ENCODE peak calls at places on chromosomes 2 and 18, in four cellular contexts. Z, I, K and D are unnamed samples.

GRCh38 chr2:14631676-14632075 is 841 bp upstream of the LRATD1 start:
- DNase-seq in Z (no peak), I (no peak), K (no peak), D (no peak)

GRCh38 chr2:240498958-240499260 is 58.9 kb downstream of the ANKMY1 start:
- DNase-seq in Z (no peak), I (no peak), K (no peak), D (peak; percentile 11)

GRCh38 chr2:212893216-212893615 is 258.2 kb downstream of the IKZF2 start:
- DNase-seq in Z (no peak), I (no peak), K (no peak), D (no peak)

GRCh38 chr2:230684222-230685164 is 28.1 kb upstream of the CAB39 start:
- DNase-seq in Z (peak; percentile 41), I (peak; percentile 47), K (peak; percentile 52), D (peak; percentile 71)

GRCh38 chr2:16161085-16161565 is 220.8 kb downstream of the MYCN start:
- DNase-seq in Z (no peak), I (no peak), K (no peak), D (no peak)

GRCh38 chr2:151162185-151162584 is 99.5 kb downstream of the RBM43 start:
- DNase-seq in Z (peak; percentile 28), I (peak; percentile 50), K (no peak), D (no peak)

GRCh38 chr2:123993728-123994323 is 31.3 kb upstream of the CNTNAP5 start:
- DNase-seq in Z (peak; percentile 1), I (peak; percentile 59), K (no peak), D (peak; percentile 38)

GRCh38 chr2:192146069-192147006 is 48.4 kb downstream of the TMEFF2 start:
- DNase-seq in Z (peak; percentile 55), I (peak; percentile 88), K (no peak), D (no peak)

GRCh38 chr2:19540739-19541503 is 182.5 kb upstream of the OSR1 start:
- DNase-seq in Z (no peak), I (peak; percentile 95), K (peak; percentile 56), D (peak; percentile 33)

GRCh38 chr2:215870986-215871385 is 142.4 kb downstream of the MREG start:
- DNase-seq in Z (no peak), I (no peak), K (peak; percentile 36), D (no peak)

GRCh38 chr2:96869824-96870630 is at the start of gene SEMA4C:
- DNase-seq in Z (peak; percentile 45), I (peak; percentile 75), K (no peak), D (peak; percentile 67)

DNA sequence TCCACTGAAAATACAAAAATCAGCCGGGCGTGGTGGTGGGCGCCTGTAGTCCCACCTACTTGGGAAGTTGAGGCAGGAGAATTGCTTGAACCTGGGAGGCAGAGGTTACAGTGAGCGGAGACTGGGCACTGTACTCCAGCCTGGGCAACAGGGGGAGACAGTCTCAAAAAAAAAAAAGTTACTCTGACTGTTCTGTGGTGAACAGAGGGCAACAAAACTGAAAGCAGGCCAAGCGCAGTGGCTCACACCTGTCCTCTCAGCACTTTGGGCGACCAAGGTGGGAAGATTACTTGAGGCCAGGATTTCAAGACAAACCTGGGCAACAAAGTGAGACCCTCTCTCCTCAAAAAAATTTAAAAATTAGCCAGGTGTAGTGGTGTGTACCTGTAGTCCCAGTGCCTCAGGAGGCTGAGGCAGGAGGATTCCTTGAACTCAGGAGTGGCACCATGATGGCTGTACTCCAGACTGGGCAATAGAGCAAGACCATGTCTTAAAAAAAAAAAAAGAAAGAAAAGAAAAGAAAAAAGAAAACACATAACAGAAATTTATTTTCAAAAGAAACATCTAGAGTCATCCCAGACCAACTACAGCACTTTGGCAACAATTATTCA is 13.6 kb upstream of the RTN4 start:
- DNase-seq in Z (no peak), I (no peak), K (no peak), D (no peak)
- H3K9ac ChIP-seq in Z (no peak overlapping the region), I (no peak overlapping the region), K (no peak overlapping the region), D (no peak overlapping the region)

GRCh38 chr2:39359453-39360038 is 77.5 kb downstream of the MAP4K3 start:
- DNase-seq in Z (no peak), I (no peak), K (no peak), D (no peak)
- H3K9me3 ChIP-seq in Z (peaks cover 11% of the 10 kb centered on the region), I (peaks cover 7% of the 10 kb centered on the region), K (peaks cover 31% of the 10 kb centered on the region), D (no peaks in the 10 kb centered on the region)

DNA sequence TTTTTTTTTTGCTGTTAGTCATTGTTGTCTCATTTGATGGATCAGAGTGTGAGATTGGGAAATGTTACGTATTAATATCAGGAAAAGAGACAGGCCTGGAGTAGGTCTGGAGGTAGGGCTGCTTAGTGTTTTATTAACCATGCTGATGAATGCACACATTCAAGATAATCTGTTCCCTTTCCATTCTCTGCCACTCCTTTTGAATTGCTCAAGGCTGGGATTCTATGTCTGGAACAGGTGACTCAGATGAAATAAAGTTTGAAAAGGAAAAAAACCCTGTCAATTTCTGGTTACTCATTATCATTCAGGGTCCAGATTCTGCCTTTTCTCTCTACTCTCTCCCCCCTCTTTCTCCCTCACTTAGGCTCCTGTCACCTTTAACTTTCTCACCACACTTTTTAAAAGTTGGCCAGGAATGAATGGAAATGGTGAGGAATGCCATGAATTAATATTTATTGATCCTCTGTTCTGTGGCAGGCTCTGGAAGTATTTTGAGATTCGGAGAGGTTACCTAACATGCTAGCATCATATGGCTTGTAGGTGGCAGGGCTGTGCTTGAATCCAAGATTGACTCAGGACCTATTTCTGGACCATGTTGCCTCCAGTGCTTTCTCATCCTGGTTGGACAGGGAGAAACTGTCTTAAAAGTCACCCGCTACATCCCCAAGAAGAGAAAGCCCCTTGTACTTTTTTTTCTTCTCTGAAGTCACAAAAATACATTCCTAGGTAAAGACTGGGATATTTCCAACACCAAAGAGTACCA is 40.2 kb downstream of the MAP4K4 start:
- DNase-seq in Z (no peak), I (peak; percentile 75), K (no peak), D (no peak)
- H3K9ac ChIP-seq in Z (no peak overlapping the region), I (no peak overlapping the region), K (no peak overlapping the region), D (no peak overlapping the region)

GRCh38 chr2:47506436-47506835 is 103.5 kb downstream of the MSH2 start:
- DNase-seq in Z (no peak), I (no peak), K (no peak), D (no peak)
- H3K9me3 ChIP-seq in Z (no peaks in the 10 kb centered on the region), I (no peaks in the 10 kb centered on the region), K (no peaks in the 10 kb centered on the region), D (no peaks in the 10 kb centered on the region)

GRCh38 chr2:174762464-174762863 is 1.8 kb downstream of the CHRNA1 start:
- DNase-seq in Z (peak; percentile 28), I (no peak), K (no peak), D (no peak)
- H3K9ac ChIP-seq in Z (peak overlapping the region; percentile 57), I (no peak overlapping the region), K (no peak overlapping the region), D (no peak overlapping the region)

DNA sequence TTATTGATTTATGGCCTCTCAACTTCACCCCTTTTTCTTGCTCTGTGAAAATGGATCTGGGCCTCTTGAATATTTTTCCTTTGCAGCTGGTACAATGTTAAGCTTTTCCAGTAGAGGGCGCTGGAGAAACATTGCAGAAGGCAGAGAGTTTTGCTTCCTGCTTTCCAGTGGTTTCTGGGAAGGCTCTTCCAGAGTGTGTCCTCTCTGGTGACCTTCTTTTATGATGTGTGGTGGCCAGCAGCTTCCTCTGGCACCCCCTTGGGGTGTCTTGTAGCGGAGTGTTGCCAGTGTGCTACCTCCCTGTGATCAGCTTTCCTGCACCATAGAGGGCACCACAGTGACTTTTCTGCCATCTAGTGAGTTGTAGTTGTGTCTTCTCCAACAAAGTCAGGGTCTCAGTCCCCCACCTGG is 25.4 kb upstream of the MGAT5 start:
- DNase-seq in Z (no peak), I (no peak), K (no peak), D (peak; percentile 45)
- H3K9me3 ChIP-seq in Z (no peaks in the 10 kb centered on the region), I (no peaks in the 10 kb centered on the region), K (no peaks in the 10 kb centered on the region), D (no peaks in the 10 kb centered on the region)

GRCh38 chr18:79522451-79523220 is 126.9 kb downstream of the NFATC1 start:
- DNase-seq in Z (no peak), I (no peak), K (no peak), D (peak; percentile 32)
- H3K9ac ChIP-seq in Z (no peak overlapping the region), I (no peak overlapping the region), K (no peak overlapping the region), D (no peak overlapping the region)

GRCh38 chr2:148684507-148684906 is 40.0 kb downstream of the EPC2 start:
- DNase-seq in Z (no peak), I (peak; percentile 10), K (no peak), D (no peak)

GRCh38 chr2:148675708-148676107 is 31.2 kb downstream of the EPC2 start:
- DNase-seq in Z (peak; percentile 51), I (no peak), K (no peak), D (no peak)

GRCh38 chr2:148680462-148680861 is 35.9 kb downstream of the EPC2 start:
- DNase-seq in Z (no peak), I (no peak), K (no peak), D (no peak)

GRCh38 chr2:148681443-148681842 is 36.9 kb downstream of the EPC2 start:
- DNase-seq in Z (no peak), I (no peak), K (no peak), D (no peak)
- H3K9me3 ChIP-seq in Z (no peaks in the 10 kb centered on the region), I (no peaks in the 10 kb centered on the region), K (no peaks in the 10 kb centered on the region), D (no peaks in the 10 kb centered on the region)